ENCODE peak calls at places on chromosomes 12 and 14, in six cellular contexts. I, L, W, O, T and F are unnamed samples.

GRCh38 chr14:53553221-53553620 is 400.1 kb upstream of the DDHD1 start:
- DNase-seq in W (no peak), T (no peak), I (no peak), O (no peak), L (no peak), F (peak; percentile 79)

GRCh38 chr12:87094356-87094755 is 838.2 kb upstream of the MGAT4C start:
- DNase-seq in T (no peak), O (no peak), L (no peak), W (peak; percentile 6), I (no peak), F (no peak)

GRCh38 chr14:64970776-64971451 is 1.2 kb downstream of the RAB15 start:
- DNase-seq in L (no peak), O (no peak), W (peak; percentile 6), I (peak; percentile 66), T (no peak), F (peak; percentile 44)

GRCh38 chr14:53723221-53723620 is 233.4 kb downstream of the BMP4 start:
- DNase-seq in T (no peak), I (no peak), W (no peak), O (no peak), L (no peak), F (no peak)

GRCh38 chr14:54652188-54652889 is 85.4 kb downstream of the SAMD4A start:
- DNase-seq in I (peak; percentile 90), O (no peak), L (peak; percentile 72), T (no peak), W (peak; percentile 100), F (peak; percentile 92)

GRCh38 chr14:90820958-90821357 is 4.7 kb upstream of the TTC7B start:
- DNase-seq in L (no peak), O (no peak), T (peak; percentile 82), W (peak; percentile 55), I (no peak), F (peak; percentile 63)

GRCh38 chr12:55607821-55608602 is 28.7 kb upstream of the OR10P1 start:
- DNase-seq in W (no peak), I (no peak), O (no peak), L (no peak), T (no peak), F (no peak)

GRCh38 chr12:77940011-77940423 is 109.3 kb downstream of the NAV3 start:
- DNase-seq in W (peak; percentile 93), L (no peak), I (no peak), T (no peak), O (no peak), F (no peak)

DNA sequence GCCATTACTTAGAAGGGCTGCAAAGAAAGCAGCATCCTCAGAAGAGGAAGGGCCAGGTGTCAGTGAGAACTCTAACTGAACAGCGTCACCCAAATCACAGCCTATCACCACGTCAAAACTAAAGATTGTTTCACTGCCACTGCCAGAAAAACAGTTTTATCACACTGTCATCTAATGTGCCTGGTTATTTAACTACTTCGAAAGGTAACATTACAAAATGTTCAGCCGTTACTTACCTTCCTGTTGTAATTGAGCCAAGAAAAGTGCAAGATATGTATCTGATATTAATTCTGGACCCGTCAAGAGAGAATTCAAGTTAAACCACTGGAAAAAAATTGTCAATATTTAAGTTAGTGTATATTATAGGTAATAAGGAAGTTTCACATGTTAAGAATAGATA is 17.9 kb downstream of the ATXN3 start:
- DNase-seq in T (no peak), O (no peak), W (no peak), L (no peak), I (no peak), F (no peak)
- H3K36me3 ChIP-seq in T (peaks cover 7% of the 10 kb centered on the region), O (peaks cover 16% of the 10 kb centered on the region), W (peaks cover 20% of the 10 kb centered on the region), L (peaks cover 94% of the 10 kb centered on the region), I (peaks cover 52% of the 10 kb centered on the region), F (peaks cover 2% of the 10 kb centered on the region)

GRCh38 chr12:50221228-50222008 is 54.2 kb upstream of the CERS5 start:
- DNase-seq in T (no peak), I (no peak), L (no peak), W (peak; percentile 91), O (peak; percentile 71), F (peak; percentile 51)
- H3K4me3 ChIP-seq in T (peak overlapping the region; percentile 81), I (peak overlapping the region; percentile 80), L (peak overlapping the region; percentile 57), W (peak overlapping the region; percentile 75), O (peak overlapping the region; percentile 71), F (peak overlapping the region; percentile 59)

GRCh38 chr12:62781136-62781880 is 153.6 kb downstream of the PPM1H start:
- DNase-seq in I (peak; percentile 61), T (no peak), L (no peak), W (no peak), O (no peak), F (no peak)
- H3K27ac ChIP-seq in I (no peak overlapping the region), T (no peak overlapping the region), L (no peak overlapping the region), W (no peak overlapping the region), O (no peak overlapping the region), F (no peak overlapping the region)

DNA sequence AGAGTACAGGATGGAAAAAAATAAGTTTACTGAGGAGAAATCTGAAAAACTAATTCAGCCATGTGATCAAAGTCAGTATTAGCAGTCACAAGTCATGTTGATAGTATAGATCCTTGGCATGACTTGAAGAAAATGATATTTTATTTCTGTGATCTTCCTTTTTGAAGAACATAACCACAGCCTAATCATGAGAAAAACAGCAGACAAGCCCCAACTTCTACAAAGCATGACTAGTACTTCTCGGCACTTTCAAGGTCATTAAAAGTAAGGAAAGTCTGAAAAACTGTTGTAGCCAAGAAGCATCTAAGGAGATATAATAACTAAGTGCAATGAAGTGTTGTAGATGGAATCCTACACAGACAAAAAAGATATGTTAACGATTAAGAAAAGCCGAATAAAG is 264.1 kb upstream of the FOXG1 start:
- DNase-seq in T (no peak), W (no peak), I (no peak), O (no peak), L (no peak), F (no peak)
- H3K36me3 ChIP-seq in T (no peaks in the 10 kb centered on the region), W (no peaks in the 10 kb centered on the region), I (no peaks in the 10 kb centered on the region), O (no peaks in the 10 kb centered on the region), L (no peaks in the 10 kb centered on the region), F (no peaks in the 10 kb centered on the region)